ENCODE peak calls at places on chromosome 20, in eight cellular contexts. One of them, this sample, is unnamed.

GRCh38 chr20:47202765-47203667 is 153.5 kb downstream of the ZMYND8 start:
- DNase-seq in uterus: no peak
- DNase-seq in transverse colon: no peak
- DNase-seq in IMR-90: no peak
- DNase-seq in osteoblast: no peak
- DNase-seq in endodermal cell: no peak
- DNase-seq in HCT116: no peak
- DNase-seq in H9: no peak
- DNase-seq in this sample: no peak

GRCh38 chr20:13873814-13874213 is 89.0 kb downstream of the NDUFAF5 start:
- DNase-seq in osteoblast: no peak
- DNase-seq in IMR-90: no peak
- DNase-seq in H9: peak; percentile 61
- DNase-seq in uterus: no peak
- DNase-seq in transverse colon: no peak
- DNase-seq in HCT116: no peak
- DNase-seq in endodermal cell: peak; percentile 78
- DNase-seq in this sample: no peak

GRCh38 chr20:9492067-9492466 is 22.3 kb upstream of the LAMP5 start:
- DNase-seq in IMR-90: peak; percentile 34
- DNase-seq in uterus: no peak
- DNase-seq in H9: no peak
- DNase-seq in endodermal cell: no peak
- DNase-seq in HCT116: no peak
- DNase-seq in transverse colon: no peak
- DNase-seq in osteoblast: no peak
- DNase-seq in this sample: no peak

GRCh38 chr20:33148040-33148439 is 19.9 kb upstream of the BPIFA2 start:
- DNase-seq in IMR-90: no peak
- DNase-seq in endodermal cell: peak; percentile 33
- DNase-seq in HCT116: no peak
- DNase-seq in uterus: no peak
- DNase-seq in transverse colon: no peak
- DNase-seq in H9: peak; percentile 17
- DNase-seq in osteoblast: no peak
- DNase-seq in this sample: peak; percentile 11

GRCh38 chr20:24678351-24679106 is 209.1 kb downstream of the SYNDIG1 start:
- DNase-seq in transverse colon: no peak
- DNase-seq in uterus: no peak
- DNase-seq in HCT116: no peak
- DNase-seq in IMR-90: no peak
- DNase-seq in osteoblast: no peak
- DNase-seq in H9: no peak
- DNase-seq in endodermal cell: no peak
- DNase-seq in this sample: no peak

GRCh38 chr20:15556869-15557268 is 1016.4 kb downstream of the KIF16B start:
- DNase-seq in IMR-90: no peak
- DNase-seq in osteoblast: no peak
- DNase-seq in uterus: no peak
- DNase-seq in endodermal cell: no peak
- DNase-seq in HCT116: no peak
- DNase-seq in transverse colon: no peak
- DNase-seq in H9: no peak
- DNase-seq in this sample: no peak

GRCh38 chr20:21393142-21393541 is 4.2 kb downstream of the NKX2-4 start:
- DNase-seq in endodermal cell: no peak
- DNase-seq in osteoblast: peak; percentile 67
- DNase-seq in IMR-90: no peak
- DNase-seq in transverse colon: no peak
- DNase-seq in HCT116: no peak
- DNase-seq in uterus: no peak
- DNase-seq in H9: no peak
- DNase-seq in this sample: no peak

GRCh38 chr20:34771680-34772081 is 53.8 kb downstream of the NCOA6 start:
- DNase-seq in osteoblast: peak; percentile 25
- DNase-seq in transverse colon: no peak
- DNase-seq in H9: no peak
- DNase-seq in endodermal cell: no peak
- DNase-seq in uterus: no peak
- DNase-seq in IMR-90: no peak
- DNase-seq in HCT116: no peak
- DNase-seq in this sample: no peak

DNA sequence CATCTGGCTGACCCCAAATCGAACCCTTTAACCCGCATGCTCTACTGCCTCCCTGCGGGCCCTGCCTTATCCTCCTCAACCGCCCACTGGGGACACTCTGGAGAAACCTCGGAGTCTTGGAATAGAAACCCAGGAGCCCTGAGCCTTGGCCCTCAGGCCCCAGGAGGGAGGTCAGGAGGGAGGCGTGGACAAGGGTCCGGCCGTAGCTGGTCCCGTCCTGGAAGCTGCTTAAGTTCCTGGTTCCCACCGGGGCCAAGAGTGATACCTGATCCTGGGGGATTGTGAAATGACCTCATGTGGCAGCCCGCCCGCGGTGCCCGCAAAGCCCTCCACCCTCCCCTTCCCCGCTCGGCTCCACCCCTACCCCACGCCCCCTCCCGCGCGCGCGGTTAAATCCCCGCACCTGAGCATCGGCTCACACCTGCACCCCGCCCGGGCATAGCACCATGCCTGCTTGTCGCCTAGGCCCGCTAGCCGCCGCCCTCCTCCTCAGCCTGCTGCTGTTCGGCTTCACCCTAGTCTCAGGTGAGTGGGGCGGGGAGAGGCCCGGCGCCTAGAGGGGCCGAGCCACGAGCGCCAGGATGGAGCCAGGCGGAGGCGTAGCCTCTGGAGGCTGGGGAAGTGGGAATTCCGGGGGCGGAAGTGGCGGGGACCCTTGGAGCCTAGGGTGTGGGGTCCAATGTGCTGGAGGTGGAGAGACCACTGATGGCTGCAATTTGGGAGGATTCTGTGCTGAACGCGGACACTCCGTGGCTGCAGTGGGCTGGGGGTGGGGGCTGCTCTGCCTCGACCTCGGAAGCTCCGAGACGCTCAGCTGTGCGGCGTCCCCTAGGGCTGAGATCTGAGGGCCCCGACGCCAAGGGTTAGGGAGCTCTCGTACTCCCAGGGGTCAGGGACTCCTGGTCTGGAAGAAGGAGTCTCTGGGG is at the start of gene WFDC2:
- DNase-seq in transverse colon: peak; percentile 38
- DNase-seq in endodermal cell: peak; percentile 92
- DNase-seq in HCT116: no peak
- DNase-seq in osteoblast: no peak
- DNase-seq in H9: peak; percentile 78
- DNase-seq in IMR-90: no peak
- DNase-seq in uterus: no peak
- DNase-seq in this sample: peak; percentile 42
- TF ChIP-seq CTCF in transverse colon: no peak
- TF ChIP-seq CTCF in endodermal cell: peak; percentile 55
- TF ChIP-seq CTCF in HCT116: no peak
- TF ChIP-seq CTCF in osteoblast: no peak
- TF ChIP-seq CTCF in H9: peak; percentile 44
- TF ChIP-seq CTCF in IMR-90: no peak
- TF ChIP-seq CTCF in uterus: no peak
- TF ChIP-seq CTCF in this sample: no peak

DNA sequence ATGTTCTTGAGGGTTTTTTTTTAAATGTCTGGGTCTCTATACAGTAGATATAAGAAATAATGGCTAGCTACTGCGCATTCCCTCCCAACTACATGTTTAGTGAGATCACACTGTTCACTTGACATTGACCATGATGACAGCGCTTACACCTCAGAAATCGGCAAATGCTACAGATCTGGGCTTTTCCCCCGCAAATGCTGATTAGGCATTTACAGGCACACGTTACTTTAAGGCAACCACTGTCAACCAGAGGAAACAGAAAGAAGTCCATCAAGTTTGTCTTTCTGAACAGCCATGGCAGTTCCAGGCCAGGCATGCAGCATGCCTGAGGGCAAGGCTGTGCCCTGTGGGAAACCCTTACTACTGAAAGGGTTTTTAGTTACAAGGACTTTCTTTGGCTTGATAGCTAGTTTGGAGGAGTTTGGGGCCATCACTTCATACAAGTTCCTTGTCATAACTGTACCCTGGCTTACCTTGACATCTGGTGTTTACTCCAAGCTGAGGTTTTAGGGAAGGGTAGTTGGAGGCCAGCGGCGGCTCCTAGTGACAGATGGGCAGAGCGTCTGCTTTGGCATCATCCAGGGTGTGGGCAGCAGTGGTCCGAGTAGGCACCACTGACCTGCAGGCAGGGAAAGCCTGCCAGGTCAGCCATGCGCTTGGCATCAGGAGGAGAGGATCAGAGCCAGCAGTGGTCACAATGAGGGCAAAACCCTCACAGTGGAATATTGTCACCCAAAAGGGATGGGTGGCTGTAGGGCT is 43.0 kb downstream of the CFAP61 start:
- DNase-seq in IMR-90: no peak
- DNase-seq in endodermal cell: no peak
- DNase-seq in transverse colon: no peak
- DNase-seq in HCT116: no peak
- DNase-seq in osteoblast: no peak
- DNase-seq in H9: no peak
- DNase-seq in uterus: no peak
- DNase-seq in this sample: no peak
- H3K27me3 ChIP-seq in IMR-90: peaks cover 6% of the 10 kb centered on the region
- H3K27me3 ChIP-seq in endodermal cell: no peaks in the 10 kb centered on the region
- H3K27me3 ChIP-seq in transverse colon: no peaks in the 10 kb centered on the region
- H3K27me3 ChIP-seq in HCT116: no peaks in the 10 kb centered on the region
- H3K27me3 ChIP-seq in osteoblast: no peaks in the 10 kb centered on the region
- H3K27me3 ChIP-seq in H9: no peaks in the 10 kb centered on the region
- H3K27me3 ChIP-seq in uterus: no peaks in the 10 kb centered on the region
- H3K27me3 ChIP-seq in this sample: peaks cover 9% of the 10 kb centered on the region

GRCh38 chr20:63226020-63226943 is 9.4 kb upstream of the BIRC7 start:
- DNase-seq in transverse colon: no peak
- DNase-seq in uterus: no peak
- DNase-seq in HCT116: no peak
- DNase-seq in IMR-90: no peak
- DNase-seq in H9: no peak
- DNase-seq in endodermal cell: peak; percentile 71
- DNase-seq in osteoblast: no peak
- DNase-seq in this sample: no peak
- H3K4me1 ChIP-seq in transverse colon: no peaks in the 10 kb centered on the region
- H3K4me1 ChIP-seq in uterus: no peaks in the 10 kb centered on the region
- H3K4me1 ChIP-seq in HCT116: peaks cover 45% of the 10 kb centered on the region
- H3K4me1 ChIP-seq in IMR-90: peaks cover 17% of the 10 kb centered on the region
- H3K4me1 ChIP-seq in H9: no peaks in the 10 kb centered on the region
- H3K4me1 ChIP-seq in endodermal cell: no peaks in the 10 kb centered on the region
- H3K4me1 ChIP-seq in osteoblast: peaks cover 16% of the 10 kb centered on the region
- H3K4me1 ChIP-seq in this sample: peaks cover 13% of the 10 kb centered on the region

GRCh38 chr20:52104546-52105044 is 87.0 kb downstream of the ZFP64 start:
- DNase-seq in uterus: no peak
- DNase-seq in endodermal cell: peak; percentile 89
- DNase-seq in HCT116: no peak
- DNase-seq in transverse colon: no peak
- DNase-seq in osteoblast: peak; percentile 90
- DNase-seq in IMR-90: peak; percentile 8
- DNase-seq in H9: peak; percentile 73
- DNase-seq in this sample: no peak

GRCh38 chr20:52103469-52103910 is 88.1 kb downstream of the ZFP64 start:
- DNase-seq in H9: peak; percentile 72
- DNase-seq in HCT116: no peak
- DNase-seq in transverse colon: no peak
- DNase-seq in osteoblast: peak; percentile 88
- DNase-seq in IMR-90: peak; percentile 20
- DNase-seq in endodermal cell: peak; percentile 75
- DNase-seq in uterus: no peak
- DNase-seq in this sample: no peak

GRCh38 chr20:52103911-52104545 is 87.6 kb downstream of the ZFP64 start:
- DNase-seq in endodermal cell: peak; percentile 86
- DNase-seq in HCT116: no peak
- DNase-seq in transverse colon: no peak
- DNase-seq in osteoblast: peak; percentile 83
- DNase-seq in uterus: no peak
- DNase-seq in IMR-90: peak; percentile 14
- DNase-seq in H9: peak; percentile 69
- DNase-seq in this sample: no peak

GRCh38 chr20:52105045-52105572 is 86.5 kb downstream of the ZFP64 start:
- DNase-seq in uterus: no peak
- DNase-seq in H9: peak; percentile 88
- DNase-seq in transverse colon: no peak
- DNase-seq in HCT116: no peak
- DNase-seq in endodermal cell: peak; percentile 89
- DNase-seq in IMR-90: peak; percentile 26
- DNase-seq in osteoblast: peak; percentile 89
- DNase-seq in this sample: no peak

DNA sequence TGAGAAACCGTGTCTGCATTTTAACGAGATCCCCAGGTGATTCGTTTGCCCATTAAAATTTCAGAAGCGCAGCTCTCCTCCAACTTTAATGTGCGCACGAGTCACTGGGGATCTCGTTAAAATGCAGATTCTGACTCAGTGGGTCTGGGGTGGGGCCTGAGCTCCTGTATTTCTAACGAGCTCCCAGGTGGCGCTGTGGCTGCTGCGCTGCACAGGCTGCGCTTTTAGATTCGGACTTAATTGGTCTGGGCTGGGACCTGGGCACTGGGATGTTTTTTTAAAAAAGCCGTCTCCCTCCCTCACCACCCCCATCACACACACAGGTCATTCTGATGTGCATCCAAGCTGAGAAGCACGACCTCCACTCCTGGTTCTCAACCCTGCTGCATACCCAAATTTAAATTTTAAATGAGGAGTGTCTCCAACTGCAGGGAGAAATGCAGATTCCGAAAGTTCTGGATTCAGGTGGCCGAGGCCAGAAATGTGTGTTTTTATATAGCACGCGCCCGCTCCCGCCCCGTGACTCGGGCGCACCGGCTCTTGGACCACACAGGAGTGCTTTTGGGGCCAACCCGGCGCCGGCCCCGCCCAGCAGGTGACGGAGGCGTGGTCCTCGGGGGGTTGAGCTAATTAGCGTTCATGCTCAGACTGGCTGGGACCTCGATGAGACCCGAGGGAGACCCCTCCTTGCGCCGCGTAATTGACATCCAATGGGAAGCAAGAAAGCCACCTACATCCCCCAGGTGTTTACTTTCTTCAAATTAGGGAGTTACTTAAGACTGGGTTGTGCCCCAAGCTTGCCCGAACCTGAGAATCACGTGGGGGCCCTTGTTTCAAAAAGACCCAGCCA is 85.8 kb downstream of the ZFP64 start:
- DNase-seq in IMR-90: peak; percentile 23
- DNase-seq in H9: peak; percentile 98
- DNase-seq in uterus: no peak
- DNase-seq in HCT116: no peak
- DNase-seq in transverse colon: no peak
- DNase-seq in endodermal cell: peak; percentile 97
- DNase-seq in osteoblast: peak; percentile 82
- DNase-seq in this sample: no peak
- TF ChIP-seq CTCF in IMR-90: peak; percentile 25
- TF ChIP-seq CTCF in H9: peak; percentile 60
- TF ChIP-seq CTCF in uterus: no peak
- TF ChIP-seq CTCF in HCT116: no peak
- TF ChIP-seq CTCF in transverse colon: no peak
- TF ChIP-seq CTCF in endodermal cell: peak; percentile 74
- TF ChIP-seq CTCF in osteoblast: peak; percentile 32
- TF ChIP-seq CTCF in this sample: no peak